ENCODE peak calls at places on chromosomes 7 and 10, in nine cellular contexts. Y is CD8-positive, alpha-beta T cell; V is occipital lobe; C is retina; T is T-helper 9 cell; S is NAMALWA; M is naive thymus-derived CD8-positive, alpha-beta T cell; O is caudate nucleus; Z is adipocyte. I is an unnamed sample.

GRCh38 chr7:38686888-38687287 is 55.7 kb upstream of the AMPH start:
- DNase-seq in Y (no peak), V (no peak), C (no peak), T (no peak), S (no peak), M (no peak), O (no peak), Z (peak; percentile 70), I (no peak)

GRCh38 chr10:83724471-83725241 is 414.7 kb upstream of the GHITM start:
- DNase-seq in Y (no peak), V (no peak), C (no peak), T (no peak), S (no peak), M (no peak), O (no peak), Z (peak; percentile 1), I (peak; percentile 6)

GRCh38 chr7:134899729-134900128 is 86.6 kb upstream of the AGBL3 start:
- DNase-seq in Y (no peak), V (no peak), C (no peak), T (no peak), S (no peak), M (no peak), O (no peak), Z (peak; percentile 62), I (no peak)

GRCh38 chr10:34889004-34889869 is 74.1 kb upstream of the PARD3 start:
- DNase-seq in Y (no peak), V (no peak), C (no peak), T (no peak), S (no peak), M (no peak), O (no peak), Z (peak; percentile 79), I (no peak)

GRCh38 chr10:74012480-74012879 is 14.6 kb downstream of the VCL start:
- DNase-seq in Y (no peak), V (no peak), C (no peak), T (no peak), S (no peak), M (no peak), O (no peak), Z (no peak), I (no peak)

GRCh38 chr10:101450277-101451080 is 96.5 kb downstream of the BTRC start:
- DNase-seq in Y (no peak), V (no peak), C (no peak), T (no peak), S (no peak), M (no peak), O (no peak), Z (no peak), I (no peak)

GRCh38 chr7:51062222-51062987 is 254.2 kb downstream of the COBL start:
- DNase-seq in Y (no peak), V (no peak), C (peak; percentile 32), T (no peak), S (no peak), M (no peak), O (no peak), Z (no peak), I (no peak)

GRCh38 chr10:123270806-123271205 is 116.6 kb downstream of the BUB3 start:
- DNase-seq in Y (no peak), V (no peak), C (no peak), T (no peak), S (no peak), M (no peak), O (no peak), Z (no peak), I (no peak)

I was measured in GM10248.